ENCODE peak calls at places on chromosome 19, in four cellular contexts. S is K562, P is PC-3, U is HCT116. G is an unnamed sample.
A peak's percentile ranks its signal among the peaks of the same experiment; 100 is the strongest.

GRCh38 chr19:30120860-30121484 is 178.9 kb downstream of the URI1 start:
- DNase-seq in S (no peak), P (no peak), U (no peak), G (no peak)

GRCh38 chr19:10780368-10780767 is 55.6 kb downstream of the TMED1 start:
- DNase-seq in S (no peak), P (no peak), U (no peak), G (no peak)

GRCh38 chr19:55197531-55197930 is 11.8 kb downstream of the PTPRH start:
- DNase-seq in S (no peak), P (peak; percentile 45), U (no peak), G (no peak)

GRCh38 chr19:45592366-45592765 is 7.8 kb upstream of the OPA3 start:
- DNase-seq in S (no peak), P (peak; percentile 41), U (no peak), G (peak; percentile 3)

GRCh38 chr19:38496603-38497487 is 63.4 kb downstream of the RYR1 start:
- DNase-seq in S (no peak), P (no peak), U (peak; percentile 44), G (no peak)

GRCh38 chr19:46373573-46374359 is 26.9 kb downstream of the PPP5C start:
- DNase-seq in S (no peak), P (peak; percentile 95), U (no peak), G (peak; percentile 99)

GRCh38 chr19:17681505-17682125 is 6.5 kb downstream of the UNC13A start:
- DNase-seq in S (peak; percentile 92), P (peak; percentile 25), U (no peak), G (no peak)

GRCh38 chr19:35290381-35291135 is 1.4 kb upstream of the MAG start:
- DNase-seq in S (no peak), P (no peak), U (no peak), G (no peak)

GRCh38 chr19:44799627-44800257 is 9.2 kb upstream of the BCAM start:
- DNase-seq in S (no peak), P (no peak), U (no peak), G (no peak)

GRCh38 chr19:6041991-6042421 is 64.1 kb upstream of the RANBP3 start:
- DNase-seq in S (no peak), P (no peak), U (no peak), G (no peak)

GRCh38 chr19:47227347-47228167 is 3.4 kb downstream of the BBC3 start:
- DNase-seq in S (peak; percentile 62), P (peak; percentile 79), U (peak; percentile 87), G (peak; percentile 91)

GRCh38 chr19:19637523-19638251 is 5.8 kb downstream of the GMIP start:
- DNase-seq in S (peak; percentile 47), P (no peak), U (no peak), G (no peak)

GRCh38 chr19:10009714-10010224 is 535 bp downstream of the COL5A3 start:
- DNase-seq in S (no peak), P (no peak), U (no peak), G (no peak)

GRCh38 chr19:45659096-45659729 is 8.8 kb upstream of the GIPR start:
- DNase-seq in S (peak; percentile 14), P (no peak), U (no peak), G (no peak)

GRCh38 chr19:10402441-10403038 is 802 bp downstream of the CDC37 start:
- DNase-seq in S (peak; percentile 36), P (peak; percentile 58), U (no peak), G (no peak)

GRCh38 chr19:12723643-12724426 is at the start of gene TNPO2:
- DNase-seq in S (peak; percentile 69), P (peak; percentile 74), U (peak; percentile 24), G (peak; percentile 54)

GRCh38 chr19:13838071-13838942 is 38.6 kb upstream of the NANOS3 start:
- DNase-seq in S (no peak), P (no peak), U (no peak), G (no peak)

GRCh38 chr19:8680676-8681344 is 17.8 kb downstream of the ACTL9 start:
- DNase-seq in S (no peak), P (no peak), U (no peak), G (no peak)

GRCh38 chr19:49196527-49197240 is 39.1 kb downstream of the TRPM4 start:
- DNase-seq in S (peak; percentile 2), P (no peak), U (no peak), G (no peak)

GRCh38 chr19:8663920-8664670 is 33.7 kb downstream of the NFILZ start:
- DNase-seq in S (peak; percentile 49), P (no peak), U (no peak), G (no peak)

GRCh38 chr19:8630796-8631424 is 477 bp downstream of the NFILZ start:
- DNase-seq in S (no peak), P (no peak), U (no peak), G (no peak)

GRCh38 chr19:42285546-42285945 is 16.4 kb upstream of the PRR19 start:
- DNase-seq in S (no peak), P (no peak), U (no peak), G (no peak)

GRCh38 chr19:11694533-11695439 is 44.0 kb downstream of the ZNF823 start:
- DNase-seq in S (peak; percentile 98), P (peak; percentile 97), U (peak; percentile 91), G (peak; percentile 93)

GRCh38 chr19:15511671-15512424 is 3.5 kb downstream of the CYP4F22 start:
- DNase-seq in S (no peak), P (no peak), U (no peak), G (no peak)

GRCh38 chr19:4088065-4088679 is 21.5 kb upstream of the ZBTB7A start:
- DNase-seq in S (no peak), P (no peak), U (no peak), G (no peak)

GRCh38 chr19:4089946-4090345 is 23.2 kb upstream of the ZBTB7A start:
- DNase-seq in S (no peak), P (no peak), U (no peak), G (no peak)

GRCh38 chr19:4089400-4089908 is 22.8 kb upstream of the ZBTB7A start:
- DNase-seq in S (no peak), P (no peak), U (no peak), G (no peak)

GRCh38 chr19:4088975-4089374 is 22.3 kb upstream of the ZBTB7A start:
- DNase-seq in S (no peak), P (no peak), U (no peak), G (no peak)

GRCh38 chr19:4090351-4091220 is 23.9 kb upstream of the ZBTB7A start:
- DNase-seq in S (no peak), P (no peak), U (no peak), G (no peak)
- H3K4me2 ChIP-seq in S (no peak overlapping the region), P (no peak overlapping the region), U (no peak overlapping the region), G (no peak overlapping the region)

DNA sequence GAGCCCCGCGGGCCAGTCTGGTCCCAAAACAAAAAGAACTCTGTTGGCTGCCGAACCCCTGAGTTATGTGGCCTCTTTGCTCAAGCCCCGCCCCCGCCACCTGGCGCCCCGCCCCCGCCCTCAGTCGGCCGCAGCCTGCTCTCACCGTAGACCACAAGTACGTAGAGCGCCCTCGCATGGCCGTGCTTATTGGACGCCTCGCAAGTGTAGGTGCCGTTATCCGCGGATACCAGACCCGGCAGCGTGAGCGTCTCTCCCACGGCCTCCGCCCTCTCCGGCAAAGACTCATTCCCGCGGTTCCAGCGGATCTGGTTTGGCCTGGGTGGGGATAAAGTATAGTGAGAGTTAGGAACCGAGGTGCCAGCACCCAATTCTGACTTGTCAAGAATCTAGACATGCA is 5.5 kb upstream of the ZNF428 start:
- DNase-seq in S (peak; percentile 87), P (no peak), U (peak; percentile 72), G (no peak)
- TF ChIP-seq CTCF in S (peak; percentile 76), P (no peak), U (peak; percentile 57), G (no peak)

GRCh38 chr19:588758-589692 is 656 bp upstream of the HCN2 start:
- DNase-seq in S (no peak), P (no peak), U (no peak), G (no peak)
- TF ChIP-seq EZH2 in S (no peak), P (no peak), U (no peak), G (no peak)

GRCh38 chr19:36330226-36330625 is 48.8 kb downstream of the ZFP14 start:
- DNase-seq in S (no peak), P (no peak), U (no peak), G (no peak)

GRCh38 chr19:36331353-36332228 is 47.4 kb downstream of the ZFP14 start:
- DNase-seq in S (peak; percentile 33), P (peak; percentile 3), U (no peak), G (peak; percentile 95)
- H3K4me2 ChIP-seq in S (peak overlapping the region; percentile 37), P (no peak overlapping the region), U (no peak overlapping the region), G (peak overlapping the region; percentile 86)